ENCODE peak calls at places on chromosome 10, in six cellular contexts. B, A, U, X, W and K are unnamed samples. For H3K4me1, the result is how much of the 10 kb centered on the place peaks cover.

GRCh38 chr10:68735119-68735518 is 14.1 kb downstream of the CCAR1 start:
- DNase-seq in U (no peak), X (no peak), W (no peak), B (no peak), A (no peak), K (no peak)

GRCh38 chr10:3652886-3653285 is 132.1 kb downstream of the KLF6 start:
- DNase-seq in W (no peak), U (no peak), B (no peak), A (no peak), X (no peak), K (no peak)

GRCh38 chr10:71621263-71621751 is 98.3 kb downstream of the C10orf105 start:
- DNase-seq in W (no peak), B (no peak), X (peak), A (peak), U (no peak), K (no peak)

GRCh38 chr10:90709727-90710126 is 148.1 kb downstream of the HTR7 start:
- DNase-seq in A (no peak), X (no peak), U (no peak), W (no peak), B (no peak), K (no peak)

GRCh38 chr10:49107111-49107889 is 8.0 kb downstream of the VSTM4 start:
- DNase-seq in W (no peak), B (no peak), X (no peak), U (no peak), A (no peak), K (no peak)

GRCh38 chr10:72502581-72502980 is 123.3 kb downstream of the MICU1 start:
- DNase-seq in B (no peak), X (no peak), A (no peak), W (no peak), U (no peak), K (no peak)

GRCh38 chr10:12843296-12843945 is 158.1 kb downstream of the CCDC3 start:
- DNase-seq in U (no peak), B (no peak), W (no peak), X (no peak), A (no peak), K (no peak)

GRCh38 chr10:90587561-90587960 is 270.3 kb downstream of the HTR7 start:
- DNase-seq in W (no peak), A (no peak), B (no peak), U (no peak), X (no peak), K (no peak)

GRCh38 chr10:131830446-131831130 is 70.2 kb upstream of the PPP2R2D start:
- DNase-seq in B (no peak), U (peak), W (no peak), A (peak), X (peak), K (no peak)

GRCh38 chr10:129970404-129971364 is 6.6 kb upstream of the EBF3 start:
- DNase-seq in X (peak), W (no peak), U (no peak), A (peak), B (no peak), K (peak)

GRCh38 chr10:130757821-130758489 is 553.6 kb downstream of the TCERG1L start:
- DNase-seq in X (peak), B (no peak), W (no peak), U (no peak), A (no peak), K (peak)

GRCh38 chr10:32232378-32232777 is 114.6 kb downstream of the EPC1 start:
- DNase-seq in X (no peak), A (no peak), U (no peak), W (peak), B (no peak), K (no peak)

GRCh38 chr10:127354992-127355391 is 158.6 kb upstream of the INSYN2A start:
- DNase-seq in B (no peak), X (no peak), U (no peak), A (no peak), W (no peak), K (no peak)

GRCh38 chr10:116451956-116452720 is 24.5 kb downstream of the PNLIPRP3 start:
- DNase-seq in X (no peak), A (no peak), U (no peak), B (no peak), W (no peak), K (no peak)

GRCh38 chr10:104300736-104301292 is 31.8 kb downstream of the GSTO2 start:
- DNase-seq in X (peak), U (peak), W (peak), B (peak), A (no peak), K (peak)

GRCh38 chr10:77710759-77711682 is 73.4 kb upstream of the KCNMA1 start:
- DNase-seq in A (peak), U (peak), X (peak), W (peak), B (peak), K (peak)

GRCh38 chr10:17214486-17214885 is 13.0 kb upstream of the TRDMT1 start:
- DNase-seq in B (no peak), U (no peak), W (no peak), X (no peak), A (no peak), K (no peak)

GRCh38 chr10:113762083-113762482 is 10.6 kb downstream of the PLEKHS1 start:
- DNase-seq in B (no peak), U (no peak), X (no peak), A (no peak), W (no peak), K (no peak)

GRCh38 chr10:15585303-15585715 is 134.4 kb downstream of the ITGA8 start:
- DNase-seq in U (peak), A (peak), X (peak), W (peak), B (peak), K (peak)

GRCh38 chr10:29409241-29410051 is 120.6 kb downstream of the LYZL1 start:
- DNase-seq in A (peak), U (peak), B (peak), X (peak), W (no peak), K (peak)

GRCh38 chr10:16470747-16471146 is 33.9 kb downstream of the PTER start:
- DNase-seq in X (no peak), A (no peak), U (no peak), B (no peak), W (no peak), K (no peak)

GRCh38 chr10:55223352-55223751 is 422.3 kb upstream of the PCDH15 start:
- DNase-seq in B (no peak), W (no peak), X (no peak), A (no peak), U (no peak), K (no peak)

GRCh38 chr10:62719058-62719457 is 85.5 kb upstream of the ADO start:
- DNase-seq in A (no peak), U (no peak), X (no peak), W (no peak), B (no peak), K (no peak)

GRCh38 chr10:125849448-125849847 is 26.1 kb downstream of the BCCIP start:
- DNase-seq in X (no peak), B (no peak), U (no peak), W (no peak), A (no peak), K (no peak)

GRCh38 chr10:115985696-115986095 is 287.3 kb downstream of the GFRA1 start:
- DNase-seq in U (no peak), A (no peak), B (no peak), W (no peak), X (no peak), K (no peak)

GRCh38 chr10:133068111-133068740 is 19.5 kb upstream of the ADGRA1 start:
- DNase-seq in B (no peak), U (no peak), W (no peak), A (no peak), X (no peak), K (no peak)

GRCh38 chr10:43249151-43249961 is 17.5 kb downstream of the RASGEF1A start:
- DNase-seq in W (no peak), A (peak), B (no peak), U (peak), X (peak), K (no peak)

GRCh38 chr10:34666008-34666700 is 148.9 kb downstream of the PARD3 start:
- DNase-seq in B (peak), U (peak), X (no peak), W (peak), A (no peak), K (no peak)

GRCh38 chr10:44874176-44874575 is 37.0 kb upstream of the TMEM72 start:
- DNase-seq in W (no peak), X (peak), B (no peak), A (no peak), U (no peak), K (no peak)

GRCh38 chr10:133526957-133527588 is at the start of gene CYP2E1:
- DNase-seq in W (no peak), B (no peak), U (no peak), A (no peak), X (no peak), K (no peak)

GRCh38 chr10:61262486-61263261 is 190.5 kb downstream of the TMEM26 start:
- DNase-seq in W (no peak), U (no peak), A (no peak), B (no peak), X (no peak), K (no peak)

GRCh38 chr10:101967713-101968112 is 88.3 kb downstream of the ARMH3 start:
- DNase-seq in X (no peak), B (no peak), A (no peak), U (no peak), W (no peak), K (no peak)
- H3K4me1 ChIP-seq in X (under half), B (under half), A (under half), U (under half), W (under half), K (under half)

GRCh38 chr10:96622330-96622729 is 35.5 kb upstream of the TM9SF3 start:
- DNase-seq in A (no peak), B (no peak), X (no peak), U (no peak), W (no peak), K (no peak)
- H3K4me1 ChIP-seq in A (under half), B (under half), X (under half), U (under half), W (under half), K (under half)

DNA sequence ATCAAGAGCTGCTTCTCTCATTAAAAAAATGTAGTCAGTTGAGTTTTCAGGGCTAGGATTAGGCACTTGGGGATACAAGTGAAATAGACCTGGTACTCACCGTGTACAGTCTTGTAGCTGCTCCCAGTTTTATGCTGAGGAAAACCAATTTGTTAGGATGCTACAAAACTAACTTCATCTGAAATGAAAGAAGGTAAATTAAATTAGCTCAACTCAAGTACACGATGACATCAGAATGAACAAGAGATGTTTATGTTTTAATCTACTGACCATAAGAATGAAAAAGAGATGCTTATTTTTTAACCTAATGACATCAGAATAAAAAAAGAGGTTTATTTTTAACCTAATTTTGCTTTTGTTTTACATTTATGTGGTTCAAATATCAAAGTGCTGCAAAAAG is 73.7 kb downstream of the AP3M1 start:
- DNase-seq in A (no peak), X (no peak), W (no peak), U (no peak), B (no peak), K (no peak)
- H3K4me1 ChIP-seq in A (under half), X (half or more), W (under half), U (under half), B (under half), K (half or more)

DNA sequence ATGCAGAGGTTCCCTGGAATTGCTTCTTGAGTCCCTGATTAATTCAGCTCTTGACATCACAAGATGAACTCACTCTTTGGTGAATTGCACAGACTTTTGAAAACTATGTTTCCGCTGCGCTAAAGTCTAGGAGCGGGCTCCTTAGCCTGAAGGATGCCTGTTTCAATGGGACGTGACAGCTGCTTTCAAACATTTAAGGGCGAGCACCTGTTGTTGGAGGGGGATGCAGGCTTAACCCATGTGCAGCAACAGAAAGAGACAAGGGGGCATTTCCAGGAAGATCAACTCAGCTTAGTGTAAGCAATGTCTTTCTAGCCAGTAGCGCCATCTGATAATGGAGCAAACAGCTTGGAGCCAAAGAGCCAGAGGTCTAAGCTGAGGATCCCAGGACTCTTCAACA is 8.4 kb upstream of the PFKFB3 start:
- DNase-seq in W (no peak), B (no peak), U (no peak), X (no peak), A (no peak), K (no peak)
- H3K4me1 ChIP-seq in W (under half), B (under half), U (under half), X (half or more), A (under half), K (half or more)

DNA sequence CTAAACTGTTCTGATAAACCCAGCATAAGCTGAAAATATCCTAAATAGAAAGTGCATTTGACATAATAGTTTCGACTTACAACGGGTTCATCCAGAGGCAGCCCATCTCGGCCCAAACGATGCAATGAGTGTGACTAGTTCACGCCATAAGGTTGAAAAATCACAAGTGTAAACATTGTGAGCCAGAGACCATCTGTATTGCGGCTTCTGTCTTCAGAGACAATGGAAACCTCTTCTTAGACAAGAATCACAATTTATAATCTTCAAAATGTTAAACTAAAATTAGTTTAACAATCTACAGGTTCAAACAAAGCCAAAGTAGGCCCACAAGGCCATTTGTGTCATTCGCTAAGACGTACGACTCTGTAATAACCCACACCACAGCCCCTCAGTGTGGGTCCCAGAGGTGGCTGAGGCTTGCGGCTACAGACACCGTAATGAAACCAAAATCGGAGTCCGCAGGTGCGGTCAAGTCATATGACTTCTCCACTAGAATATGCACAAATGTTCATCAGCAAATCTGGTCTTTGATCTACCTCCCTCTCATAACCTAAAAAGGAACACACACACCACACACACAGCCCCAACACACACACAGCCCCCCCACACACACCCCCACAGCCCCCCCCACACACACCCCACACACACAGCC is 81.8 kb downstream of the DIP2C start:
- DNase-seq in U (no peak), X (peak), A (no peak), W (no peak), B (no peak), K (no peak)
- H3K4me1 ChIP-seq in U (under half), X (under half), A (under half), W (under half), B (under half), K (under half)

GRCh38 chr10:100341953-100342626 is 4.9 kb upstream of the SCD start:
- DNase-seq in A (no peak), W (peak), U (peak), X (peak), B (peak), K (no peak)

GRCh38 chr10:100342627-100342972 is 4.4 kb upstream of the SCD start:
- DNase-seq in X (no peak), A (no peak), B (no peak), U (no peak), W (no peak), K (no peak)

GRCh38 chr10:100339236-100339635 is 7.8 kb upstream of the SCD start:
- DNase-seq in A (no peak), B (no peak), X (no peak), U (peak), W (no peak), K (no peak)

GRCh38 chr10:100338434-100339036 is 8.5 kb upstream of the SCD start:
- DNase-seq in X (peak), W (peak), U (peak), B (peak), A (peak), K (peak)

GRCh38 chr10:100340948-100341847 is 5.8 kb upstream of the SCD start:
- DNase-seq in B (no peak), U (peak), W (peak), X (peak), A (peak), K (peak)
- H3K4me1 ChIP-seq in B (under half), U (under half), W (under half), X (under half), A (under half), K (under half)

GRCh38 chr10:70487824-70488223 is 9.3 kb downstream of the PALD1 start:
- DNase-seq in B (no peak), X (no peak), A (no peak), W (no peak), U (no peak), K (no peak)
- H3K4me1 ChIP-seq in B (under half), X (under half), A (under half), W (under half), U (under half), K (under half)

GRCh38 chr10:92124020-92124419 is 166.9 kb downstream of the CPEB3 start:
- DNase-seq in B (no peak), X (no peak), U (no peak), W (peak), A (no peak), K (no peak)

GRCh38 chr10:92123031-92123450 is 167.8 kb downstream of the CPEB3 start:
- DNase-seq in B (no peak), A (peak), W (peak), X (no peak), U (no peak), K (no peak)

GRCh38 chr10:92126100-92126650 is 164.7 kb downstream of the CPEB3 start:
- DNase-seq in B (no peak), U (no peak), W (no peak), A (no peak), X (no peak), K (no peak)

GRCh38 chr10:92125169-92125543 is 165.7 kb downstream of the CPEB3 start:
- DNase-seq in X (no peak), B (no peak), A (no peak), W (no peak), U (no peak), K (no peak)

GRCh38 chr10:92124524-92125168 is 166.2 kb downstream of the CPEB3 start:
- DNase-seq in A (no peak), B (peak), X (peak), U (no peak), W (peak), K (no peak)
- H3K4me1 ChIP-seq in A (under half), B (under half), X (under half), U (under half), W (under half), K (half or more)

DNA sequence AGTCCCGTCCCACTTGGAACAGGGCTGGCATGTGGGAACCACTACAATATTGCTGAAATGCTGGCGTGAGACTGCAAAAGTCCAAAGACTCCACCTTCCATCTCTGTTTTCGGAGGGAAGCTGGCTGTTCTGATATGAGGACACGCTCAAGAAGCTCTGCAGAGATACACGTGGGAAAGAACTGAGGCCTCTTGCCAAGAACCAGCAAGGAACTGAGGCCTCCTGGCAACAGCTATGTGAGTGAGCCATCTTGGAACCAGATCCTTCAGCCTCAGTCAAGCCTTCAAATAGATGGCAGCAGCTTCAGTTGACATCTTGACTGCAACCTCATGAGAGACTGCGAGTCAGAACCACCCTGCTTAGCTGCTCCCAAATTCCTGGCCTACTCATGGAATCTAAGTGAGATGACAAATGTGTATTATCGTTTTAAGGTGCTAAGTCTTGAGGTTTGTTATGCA is 30.8 kb downstream of the SGMS1 start:
- DNase-seq in U (no peak), W (no peak), B (no peak), X (no peak), A (no peak), K (no peak)
- H3K4me1 ChIP-seq in U (under half), W (under half), B (under half), X (under half), A (under half), K (under half)